ENCODE peak calls at places on chromosomes 13 and 19, in five cellular contexts. X is HFFc6; C is stimulated activated CD4-positive, alpha-beta T cell treated with anti-CD3 and anti-CD28 coated beads, TNF-alpha, amount 100 ng/mL, for 48 hours; B is AG09309; M is stromal cell of bone marrow. J is an unnamed sample.

GRCh38 chr13:23617551-23618014 is 47.4 kb downstream of the TNFRSF19 start:
- DNase-seq in B (peak), X (no peak), M (no peak), C (no peak), J (peak)

GRCh38 chr13:76016799-76017198 is 380.7 kb downstream of the LMO7 start:
- DNase-seq in M (no peak), X (no peak), B (no peak), C (peak), J (peak)

GRCh38 chr13:88895261-88895941 is 1224.2 kb downstream of the SLITRK5 start:
- DNase-seq in B (no peak), M (no peak), X (no peak), C (no peak), J (no peak)

GRCh38 chr19:41499899-41500298 is 56.9 kb downstream of the ERICH4 start:
- DNase-seq in M (no peak), B (no peak), X (no peak), C (no peak), J (no peak)

GRCh38 chr13:45473627-45474026 is 8.9 kb downstream of the COG3 start:
- DNase-seq in C (no peak), B (no peak), M (no peak), X (no peak), J (no peak)

GRCh38 chr13:57438072-57438471 is 193.5 kb upstream of the PCDH17 start:
- DNase-seq in B (no peak), X (no peak), C (no peak), M (no peak), J (no peak)

GRCh38 chr13:28268800-28269223 is 130.5 kb downstream of the PAN3 start:
- DNase-seq in B (no peak), X (no peak), C (no peak), M (no peak), J (no peak)

GRCh38 chr19:46755077-46755852 is 9.0 kb upstream of the STRN4 start:
- DNase-seq in X (peak), B (peak), C (no peak), M (peak), J (no peak)

GRCh38 chr13:76023644-76024043 is 387.5 kb downstream of the LMO7 start:
- DNase-seq in C (no peak), X (peak), B (no peak), M (no peak), J (no peak)

GRCh38 chr13:19991531-19991930 is 33.0 kb downstream of the ZMYM2 start:
- DNase-seq in B (no peak), C (no peak), M (no peak), X (no peak), J (no peak)

GRCh38 chr13:21749410-21749809 is 78.5 kb downstream of the FGF9 start:
- DNase-seq in C (no peak), X (peak), B (no peak), M (no peak), J (peak)

GRCh38 chr13:33328691-33329090 is 43.1 kb upstream of the STARD13 start:
- DNase-seq in C (no peak), B (no peak), X (no peak), M (no peak), J (no peak)

GRCh38 chr13:71609271-71609670 is 257.7 kb downstream of the DACH1 start:
- DNase-seq in C (no peak), M (no peak), B (no peak), X (no peak), J (no peak)

GRCh38 chr13:110575322-110576069 is 14.0 kb upstream of the RAB20 start:
- DNase-seq in B (no peak), M (no peak), C (no peak), X (peak), J (no peak)

GRCh38 chr13:23551213-23552008 is 18.8 kb upstream of the TNFRSF19 start:
- DNase-seq in M (no peak), B (no peak), C (no peak), X (no peak), J (no peak)

GRCh38 chr19:16626796-16627193 is 1.2 kb downstream of the MED26 start:
- DNase-seq in M (no peak), B (no peak), C (no peak), X (no peak), J (no peak)

GRCh38 chr19:5967994-5968430 is 9.9 kb downstream of the RANBP3 start:
- DNase-seq in M (no peak), B (peak), X (peak), C (no peak), J (peak)

GRCh38 chr13:73417012-73417615 is 358.3 kb downstream of the KLF5 start:
- DNase-seq in C (no peak), B (no peak), M (no peak), X (no peak), J (peak)

GRCh38 chr13:100330662-100331061 is 241.8 kb downstream of the PCCA start:
- DNase-seq in B (no peak), C (no peak), M (no peak), X (no peak), J (no peak)

GRCh38 chr19:16326401-16327130 is 1.9 kb downstream of the KLF2 start:
- DNase-seq in M (no peak), X (no peak), C (no peak), B (no peak), J (no peak)

GRCh38 chr19:11041966-11042627 is 47.2 kb upstream of the LDLR start:
- DNase-seq in M (no peak), C (no peak), B (no peak), X (no peak), J (no peak)

GRCh38 chr19:47152205-47152604 is 21.6 kb downstream of the SAE1 start:
- DNase-seq in B (no peak), C (no peak), X (no peak), M (no peak), J (no peak)

GRCh38 chr19:23095406-23095805 is 21.4 kb upstream of the ZNF730 start:
- DNase-seq in M (no peak), C (no peak), X (no peak), B (no peak), J (no peak)

GRCh38 chr19:48390188-48391099 is 907 bp downstream of the KDELR1 start:
- DNase-seq in X (peak), C (peak), M (peak), B (no peak), J (no peak)